ENCODE peak calls at places on chromosomes 11 and 22, in ten cellular contexts. One of them, this sample, is unnamed.

GRCh38 chr11:109981028-109981636 is 112.1 kb upstream of the ZC3H12C start:
- DNase-seq in NCI-H748 treated with DMSO at 0.1 percent for 48 hours: no peak
- DNase-seq in CD4-positive, alpha-beta T cell: no peak
- DNase-seq in kidney epithelial cell: no peak
- DNase-seq in NCI-H1417: no peak
- DNase-seq in MM.1S: no peak
- DNase-seq in stimulated activated CD4-positive, alpha-beta T cell treated with anti-CD3 and anti-CD28 coated beads, Interleukin-2, amount 100 ng/mL, for 24 hours: no peak
- DNase-seq in stimulated activated CD8-positive, alpha-beta memory T cell treated with anti-CD3 and anti-CD28 coated beads, Interleukin-15, amount 100 ng/mL, for 4 hours: no peak
- DNase-seq in effector CD4-positive, alpha-beta T cell: no peak
- DNase-seq in heart left ventricle: no peak
- DNase-seq in this sample: no peak

GRCh38 chr22:30238661-30239420 is 7.7 kb downstream of the LIF start:
- DNase-seq in kidney epithelial cell: peak
- DNase-seq in NCI-H1417: no peak
- DNase-seq in stimulated activated CD4-positive, alpha-beta T cell treated with anti-CD3 and anti-CD28 coated beads, Interleukin-2, amount 100 ng/mL, for 24 hours: peak
- DNase-seq in MM.1S: no peak
- DNase-seq in NCI-H748 treated with DMSO at 0.1 percent for 48 hours: no peak
- DNase-seq in stimulated activated CD8-positive, alpha-beta memory T cell treated with anti-CD3 and anti-CD28 coated beads, Interleukin-15, amount 100 ng/mL, for 4 hours: no peak
- DNase-seq in CD4-positive, alpha-beta T cell: no peak
- DNase-seq in effector CD4-positive, alpha-beta T cell: no peak
- DNase-seq in heart left ventricle: peak
- DNase-seq in this sample: peak

GRCh38 chr11:97982512-97982911 is 1038.2 kb upstream of the CNTN5 start:
- DNase-seq in stimulated activated CD4-positive, alpha-beta T cell treated with anti-CD3 and anti-CD28 coated beads, Interleukin-2, amount 100 ng/mL, for 24 hours: no peak
- DNase-seq in heart left ventricle: no peak
- DNase-seq in NCI-H748 treated with DMSO at 0.1 percent for 48 hours: no peak
- DNase-seq in NCI-H1417: no peak
- DNase-seq in effector CD4-positive, alpha-beta T cell: no peak
- DNase-seq in kidney epithelial cell: no peak
- DNase-seq in MM.1S: no peak
- DNase-seq in stimulated activated CD8-positive, alpha-beta memory T cell treated with anti-CD3 and anti-CD28 coated beads, Interleukin-15, amount 100 ng/mL, for 4 hours: no peak
- DNase-seq in CD4-positive, alpha-beta T cell: no peak
- DNase-seq in this sample: no peak

GRCh38 chr11:34274712-34275398 is 83.0 kb downstream of the ABTB2 start:
- DNase-seq in stimulated activated CD4-positive, alpha-beta T cell treated with anti-CD3 and anti-CD28 coated beads, Interleukin-2, amount 100 ng/mL, for 24 hours: no peak
- DNase-seq in CD4-positive, alpha-beta T cell: no peak
- DNase-seq in effector CD4-positive, alpha-beta T cell: no peak
- DNase-seq in NCI-H748 treated with DMSO at 0.1 percent for 48 hours: no peak
- DNase-seq in NCI-H1417: no peak
- DNase-seq in kidney epithelial cell: peak
- DNase-seq in MM.1S: no peak
- DNase-seq in heart left ventricle: peak
- DNase-seq in stimulated activated CD8-positive, alpha-beta memory T cell treated with anti-CD3 and anti-CD28 coated beads, Interleukin-15, amount 100 ng/mL, for 4 hours: no peak
- DNase-seq in this sample: peak

GRCh38 chr22:36145881-36146280 is 14.7 kb downstream of the APOL3 start:
- DNase-seq in effector CD4-positive, alpha-beta T cell: no peak
- DNase-seq in stimulated activated CD8-positive, alpha-beta memory T cell treated with anti-CD3 and anti-CD28 coated beads, Interleukin-15, amount 100 ng/mL, for 4 hours: no peak
- DNase-seq in heart left ventricle: no peak
- DNase-seq in MM.1S: no peak
- DNase-seq in kidney epithelial cell: no peak
- DNase-seq in CD4-positive, alpha-beta T cell: no peak
- DNase-seq in NCI-H1417: no peak
- DNase-seq in NCI-H748 treated with DMSO at 0.1 percent for 48 hours: no peak
- DNase-seq in stimulated activated CD4-positive, alpha-beta T cell treated with anti-CD3 and anti-CD28 coated beads, Interleukin-2, amount 100 ng/mL, for 24 hours: no peak
- DNase-seq in this sample: no peak

GRCh38 chr22:47624277-47625012 is 862.0 kb downstream of the TBC1D22A start:
- DNase-seq in kidney epithelial cell: no peak
- DNase-seq in effector CD4-positive, alpha-beta T cell: no peak
- DNase-seq in NCI-H1417: no peak
- DNase-seq in stimulated activated CD4-positive, alpha-beta T cell treated with anti-CD3 and anti-CD28 coated beads, Interleukin-2, amount 100 ng/mL, for 24 hours: no peak
- DNase-seq in CD4-positive, alpha-beta T cell: no peak
- DNase-seq in stimulated activated CD8-positive, alpha-beta memory T cell treated with anti-CD3 and anti-CD28 coated beads, Interleukin-15, amount 100 ng/mL, for 4 hours: no peak
- DNase-seq in MM.1S: no peak
- DNase-seq in NCI-H748 treated with DMSO at 0.1 percent for 48 hours: no peak
- DNase-seq in heart left ventricle: no peak
- DNase-seq in this sample: no peak

GRCh38 chr22:20188567-20188877 is 37.7 kb upstream of the CCDC188 start:
- DNase-seq in kidney epithelial cell: no peak
- DNase-seq in CD4-positive, alpha-beta T cell: no peak
- DNase-seq in NCI-H1417: no peak
- DNase-seq in NCI-H748 treated with DMSO at 0.1 percent for 48 hours: no peak
- DNase-seq in MM.1S: no peak
- DNase-seq in heart left ventricle: no peak
- DNase-seq in stimulated activated CD4-positive, alpha-beta T cell treated with anti-CD3 and anti-CD28 coated beads, Interleukin-2, amount 100 ng/mL, for 24 hours: no peak
- DNase-seq in stimulated activated CD8-positive, alpha-beta memory T cell treated with anti-CD3 and anti-CD28 coated beads, Interleukin-15, amount 100 ng/mL, for 4 hours: no peak
- DNase-seq in effector CD4-positive, alpha-beta T cell: no peak
- DNase-seq in this sample: no peak

GRCh38 chr11:64110465-64111375 is 55.2 kb downstream of the MACROD1 start:
- DNase-seq in stimulated activated CD4-positive, alpha-beta T cell treated with anti-CD3 and anti-CD28 coated beads, Interleukin-2, amount 100 ng/mL, for 24 hours: no peak
- DNase-seq in kidney epithelial cell: no peak
- DNase-seq in CD4-positive, alpha-beta T cell: no peak
- DNase-seq in MM.1S: no peak
- DNase-seq in NCI-H748 treated with DMSO at 0.1 percent for 48 hours: no peak
- DNase-seq in effector CD4-positive, alpha-beta T cell: no peak
- DNase-seq in stimulated activated CD8-positive, alpha-beta memory T cell treated with anti-CD3 and anti-CD28 coated beads, Interleukin-15, amount 100 ng/mL, for 4 hours: no peak
- DNase-seq in NCI-H1417: no peak
- DNase-seq in heart left ventricle: no peak
- DNase-seq in this sample: no peak

GRCh38 chr11:12154871-12155668 is 44.7 kb downstream of the MICAL2 start:
- DNase-seq in effector CD4-positive, alpha-beta T cell: no peak
- DNase-seq in CD4-positive, alpha-beta T cell: no peak
- DNase-seq in stimulated activated CD4-positive, alpha-beta T cell treated with anti-CD3 and anti-CD28 coated beads, Interleukin-2, amount 100 ng/mL, for 24 hours: no peak
- DNase-seq in NCI-H1417: no peak
- DNase-seq in heart left ventricle: no peak
- DNase-seq in NCI-H748 treated with DMSO at 0.1 percent for 48 hours: no peak
- DNase-seq in MM.1S: no peak
- DNase-seq in kidney epithelial cell: no peak
- DNase-seq in stimulated activated CD8-positive, alpha-beta memory T cell treated with anti-CD3 and anti-CD28 coated beads, Interleukin-15, amount 100 ng/mL, for 4 hours: no peak
- DNase-seq in this sample: no peak

This sample was measured in DMS53.